ENCODE peak calls at places on chromosomes 2 and 18, in eight cellular contexts. F is kidney epithelial cell, J is DND-41, Q is hepatocyte, C is fibroblast of lung, R is fibroblast of the aortic adventitia, H is left lung, S is tibial artery. N is an unnamed sample.

GRCh38 chr2:121489284-121489683 is 41.4 kb upstream of the RNU4ATAC start:
- DNase-seq in J (no peak), R (no peak), H (no peak), F (no peak), S (no peak), C (peak), Q (no peak), N (no peak)

GRCh38 chr2:63023444-63023843 is 27.2 kb upstream of the OTX1 start:
- DNase-seq in C (peak), R (peak), Q (peak), J (peak), H (no peak), F (no peak), S (no peak), N (no peak)

GRCh38 chr2:24855022-24855622 is 61.9 kb downstream of the CENPO start:
- DNase-seq in R (no peak), S (no peak), J (no peak), C (no peak), H (no peak), F (no peak), Q (no peak), N (no peak)

GRCh38 chr18:62976227-62976626 is 260.9 kb downstream of the PHLPP1 start:
- DNase-seq in Q (no peak), S (no peak), R (no peak), F (no peak), C (no peak), H (no peak), J (no peak), N (no peak)

GRCh38 chr18:31498450-31499156 is 626 bp downstream of the DSG2 start:
- DNase-seq in S (no peak), R (no peak), J (no peak), F (no peak), C (no peak), Q (no peak), H (peak), N (no peak)

GRCh38 chr2:8676191-8676914 is 5.5 kb upstream of the ID2 start:
- DNase-seq in S (peak), F (no peak), J (no peak), Q (peak), R (peak), H (peak), C (peak), N (peak)

GRCh38 chr2:240988146-240988545 is 10.3 kb upstream of the SNED1 start:
- DNase-seq in C (peak), S (peak), Q (no peak), H (peak), R (peak), F (no peak), J (no peak), N (no peak)

GRCh38 chr2:144341538-144341937 is 178.4 kb downstream of the ZEB2 start:
- DNase-seq in S (no peak), F (no peak), H (no peak), C (no peak), R (no peak), J (no peak), Q (no peak), N (no peak)

GRCh38 chr2:2665834-2666133 is 334.7 kb upstream of the MYT1L start:
- DNase-seq in H (no peak), Q (no peak), C (no peak), J (no peak), R (no peak), S (no peak), F (no peak), N (no peak)

GRCh38 chr2:134014196-134014960 is 239.5 kb upstream of the MGAT5 start:
- DNase-seq in C (peak), J (no peak), R (no peak), F (no peak), Q (no peak), H (no peak), S (no peak), N (no peak)

GRCh38 chr2:50398101-50398500 is 633.8 kb downstream of the NRXN1 start:
- DNase-seq in R (no peak), F (no peak), S (no peak), Q (no peak), C (no peak), J (no peak), H (no peak), N (no peak)

GRCh38 chr18:7754258-7754657 is 187.1 kb downstream of the PTPRM start:
- DNase-seq in Q (no peak), S (no peak), F (no peak), H (no peak), C (no peak), R (no peak), J (no peak), N (no peak)

GRCh38 chr2:204177977-204178522 is 241.5 kb downstream of the ICOS start:
- DNase-seq in F (no peak), R (peak), Q (peak), S (peak), C (peak), H (no peak), J (peak), N (peak)

GRCh38 chr2:203225423-203226039 is 13.3 kb upstream of the CYP20A1 start:
- DNase-seq in F (no peak), H (no peak), J (peak), Q (peak), C (peak), S (no peak), R (peak), N (no peak)

GRCh38 chr2:30022444-30023071 is 101.2 kb upstream of the ALK start:
- DNase-seq in Q (no peak), C (no peak), J (no peak), S (no peak), F (no peak), H (no peak), R (no peak), N (no peak)

GRCh38 chr18:42514522-42514921 is 559.5 kb downstream of the PIK3C3 start:
- DNase-seq in Q (no peak), J (no peak), C (no peak), R (peak), S (no peak), H (no peak), F (peak), N (no peak)

GRCh38 chr2:112803691-112804521 is 19.6 kb upstream of the IL1A start:
- DNase-seq in H (no peak), C (peak), R (peak), Q (peak), J (no peak), F (no peak), S (no peak), N (no peak)

GRCh38 chr18:21914739-21915319 is 174.2 kb downstream of the MIB1 start:
- DNase-seq in Q (peak), J (no peak), F (no peak), C (peak), R (peak), S (no peak), H (no peak), N (no peak)

DNA sequence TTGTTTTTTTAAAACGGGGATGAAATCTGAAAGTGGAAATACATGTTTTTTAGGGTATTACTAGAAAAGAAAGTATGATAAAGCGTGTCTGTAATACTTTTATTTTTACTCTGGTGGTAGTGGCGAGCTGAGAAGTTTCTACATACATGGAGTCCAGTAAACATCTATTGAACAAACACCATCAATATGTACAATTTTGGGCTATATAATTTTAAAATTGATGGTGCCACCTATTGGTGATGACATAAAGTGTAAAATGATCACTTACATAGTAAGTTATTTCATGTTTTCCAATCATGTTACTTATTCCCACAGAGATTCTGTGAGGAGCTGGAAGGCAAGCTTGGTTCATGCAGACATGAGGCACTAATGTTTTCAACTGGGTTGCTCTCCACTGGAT is 31.5 kb upstream of the NFE2L2 start:
- DNase-seq in C (peak), R (peak), H (no peak), S (no peak), J (no peak), F (no peak), Q (no peak), N (no peak)
- TF ChIP-seq CTCF in C (no peak), R (peak), H (peak), S (peak), J (peak), F (peak), Q (peak), N (peak)

GRCh38 chr2:234724850-234725249 is 227.0 kb upstream of the SH3BP4 start:
- DNase-seq in R (no peak), H (no peak), C (no peak), Q (no peak), S (no peak), J (no peak), F (no peak), N (no peak)

GRCh38 chr2:234722176-234722575 is 225.3 kb upstream of the ARL4C start:
- DNase-seq in C (no peak), Q (no peak), R (peak), F (no peak), H (no peak), S (no peak), J (no peak), N (no peak)

GRCh38 chr2:234725528-234726264 is 226.1 kb upstream of the SH3BP4 start:
- DNase-seq in Q (no peak), R (peak), J (no peak), H (no peak), C (no peak), S (no peak), F (no peak), N (no peak)

DNA sequence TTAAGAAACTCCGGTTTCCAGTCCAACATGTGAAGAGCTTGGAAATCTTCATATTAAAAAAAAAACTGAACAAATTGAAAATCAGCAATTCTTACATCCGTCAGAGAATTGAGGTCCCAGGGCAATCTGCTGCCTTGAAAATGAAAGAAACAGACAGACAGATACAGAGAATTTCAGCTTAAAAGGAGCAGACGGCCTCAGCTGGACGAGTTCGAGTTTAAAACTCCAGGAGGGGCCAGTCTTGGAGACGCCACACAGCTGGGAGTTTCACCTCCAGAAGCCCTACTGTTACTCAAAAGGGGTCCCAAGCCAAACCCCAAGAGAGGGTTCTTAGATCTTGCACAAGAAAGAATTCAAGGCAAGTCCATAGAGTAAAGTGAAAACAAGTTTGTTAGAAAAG is 226.5 kb upstream of the ARL4C start:
- DNase-seq in Q (no peak), C (no peak), R (no peak), J (no peak), F (no peak), H (no peak), S (no peak), N (no peak)
- H3K4me3 ChIP-seq in Q (no peak), C (no peak), R (no peak), J (no peak), F (no peak), H (no peak), S (no peak), N (no peak)

GRCh38 chr2:38465789-38466127 is 88.7 kb upstream of the ATL2 start:
- DNase-seq in Q (peak), F (no peak), H (no peak), C (peak), S (no peak), J (peak), R (no peak), N (no peak)
- TF ChIP-seq CTCF in Q (peak), F (peak), H (peak), C (peak), S (no peak), J (peak), R (peak), N (no peak)

GRCh38 chr2:169735623-169736022 is 2.0 kb downstream of the KLHL23 start:
- DNase-seq in J (no peak), S (no peak), Q (no peak), H (no peak), C (no peak), F (no peak), R (no peak), N (no peak)
- H3K4me3 ChIP-seq in J (peak), S (no peak), Q (no peak), H (no peak), C (no peak), F (no peak), R (no peak), N (peak)

GRCh38 chr2:52632543-52632942 is 1135.1 kb upstream of the CHAC2 start:
- DNase-seq in F (no peak), S (no peak), Q (no peak), J (no peak), H (no peak), C (no peak), R (no peak), N (no peak)
- TF ChIP-seq CTCF in F (no peak), S (no peak), Q (no peak), J (no peak), H (no peak), C (no peak), R (no peak), N (no peak)

DNA sequence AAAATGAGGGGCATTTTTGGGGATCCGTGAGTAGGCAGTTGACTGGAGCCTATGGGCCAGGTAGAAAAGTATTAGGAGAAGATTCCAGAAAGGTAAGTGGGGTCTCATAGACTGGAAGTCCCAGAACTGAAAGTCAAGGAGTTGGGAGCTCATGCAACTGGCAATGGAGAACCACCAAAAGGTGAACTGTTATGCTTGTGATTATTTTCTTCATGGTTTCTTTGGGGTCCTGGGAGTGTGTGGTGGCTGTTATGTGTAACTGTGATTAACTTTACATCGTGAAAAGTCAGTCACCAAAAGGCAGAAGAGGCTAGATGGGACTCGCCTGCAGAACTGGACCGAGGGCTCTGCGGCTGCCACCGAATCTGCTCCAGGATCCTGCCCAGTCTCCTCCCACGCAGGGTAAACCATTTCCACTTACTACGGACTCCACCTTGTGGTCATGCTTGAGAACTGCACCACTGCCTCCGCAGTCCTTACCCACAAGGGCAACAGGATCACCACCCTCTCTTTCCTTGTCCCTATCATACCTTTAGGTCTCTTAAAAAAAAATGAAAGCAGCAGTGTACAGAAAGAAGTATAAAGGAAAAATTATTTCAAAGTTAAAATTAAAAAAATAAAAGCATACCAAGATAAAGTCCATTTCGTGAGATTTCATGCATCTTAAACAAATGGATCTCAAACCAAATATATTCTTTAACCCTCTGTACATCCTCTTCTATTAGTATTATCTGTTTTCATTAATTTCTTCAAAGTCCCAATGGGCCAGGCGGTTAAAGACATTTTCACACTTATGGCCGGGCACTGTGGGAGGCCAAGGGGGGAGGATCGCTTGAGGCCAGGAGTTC is 15.6 kb upstream of the CEP68 start:
- DNase-seq in S (peak), H (peak), J (peak), R (peak), Q (peak), C (peak), F (no peak), N (peak)
- H3K4me3 ChIP-seq in S (peak), H (no peak), J (peak), R (peak), Q (no peak), C (peak), F (no peak), N (peak)

DNA sequence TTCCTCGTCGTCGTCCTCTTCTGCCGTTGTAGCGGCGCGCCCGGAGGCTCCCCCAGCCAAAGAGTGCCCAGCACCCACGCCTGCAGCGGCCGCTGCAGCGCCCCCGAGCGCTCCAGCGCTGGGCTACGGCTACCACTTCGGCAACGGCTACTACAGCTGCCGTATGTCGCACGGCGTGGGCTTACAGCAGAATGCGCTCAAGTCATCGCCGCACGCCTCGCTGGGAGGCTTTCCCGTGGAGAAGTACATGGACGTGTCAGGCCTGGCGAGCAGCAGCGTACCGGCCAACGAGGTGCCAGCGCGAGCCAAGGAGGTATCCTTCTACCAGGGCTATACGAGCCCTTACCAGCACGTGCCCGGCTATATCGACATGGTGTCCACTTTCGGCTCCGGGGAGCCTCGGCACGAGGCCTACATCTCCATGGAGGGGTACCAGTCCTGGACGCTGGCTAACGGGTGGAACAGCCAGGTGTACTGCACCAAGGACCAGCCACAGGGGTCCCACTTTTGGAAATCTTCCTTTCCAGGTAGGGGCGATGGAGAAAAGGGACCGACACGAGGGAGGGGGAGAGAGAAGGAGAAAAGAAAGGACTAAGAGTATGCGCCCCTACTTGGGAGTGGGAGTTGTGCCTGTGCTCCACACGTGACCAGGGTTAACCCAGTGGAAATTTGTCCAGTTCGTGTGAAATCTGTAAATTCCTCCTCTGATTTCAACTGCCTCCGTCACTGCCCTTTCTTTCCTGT is 796 bp downstream of the HOXD13 start:
- DNase-seq in F (no peak), S (no peak), J (peak), R (no peak), C (no peak), H (no peak), Q (peak), N (no peak)
- TF ChIP-seq CTCF in F (peak), S (no peak), J (peak), R (no peak), C (no peak), H (no peak), Q (no peak), N (no peak)

GRCh38 chr2:9800975-9801723 is 42.1 kb upstream of the TAF1B start:
- DNase-seq in Q (no peak), R (peak), H (peak), C (peak), J (no peak), F (no peak), S (no peak), N (peak)

GRCh38 chr2:9797681-9798556 is 45.4 kb upstream of the TAF1B start:
- DNase-seq in F (no peak), R (no peak), S (no peak), C (no peak), H (no peak), J (no peak), Q (peak), N (no peak)

GRCh38 chr2:9799011-9799596 is 44.2 kb upstream of the TAF1B start:
- DNase-seq in C (no peak), H (no peak), Q (no peak), R (no peak), J (no peak), S (no peak), F (no peak), N (no peak)

GRCh38 chr2:9800639-9800974 is 42.7 kb upstream of the TAF1B start:
- DNase-seq in C (no peak), S (no peak), R (no peak), H (no peak), F (no peak), Q (no peak), J (no peak), N (no peak)

GRCh38 chr2:9799729-9800632 is 43.3 kb upstream of the TAF1B start:
- DNase-seq in H (peak), J (peak), F (no peak), R (peak), C (peak), S (peak), Q (peak), N (peak)
- H3K4me3 ChIP-seq in H (no peak), J (no peak), F (no peak), R (no peak), C (no peak), S (no peak), Q (no peak), N (no peak)

DNA sequence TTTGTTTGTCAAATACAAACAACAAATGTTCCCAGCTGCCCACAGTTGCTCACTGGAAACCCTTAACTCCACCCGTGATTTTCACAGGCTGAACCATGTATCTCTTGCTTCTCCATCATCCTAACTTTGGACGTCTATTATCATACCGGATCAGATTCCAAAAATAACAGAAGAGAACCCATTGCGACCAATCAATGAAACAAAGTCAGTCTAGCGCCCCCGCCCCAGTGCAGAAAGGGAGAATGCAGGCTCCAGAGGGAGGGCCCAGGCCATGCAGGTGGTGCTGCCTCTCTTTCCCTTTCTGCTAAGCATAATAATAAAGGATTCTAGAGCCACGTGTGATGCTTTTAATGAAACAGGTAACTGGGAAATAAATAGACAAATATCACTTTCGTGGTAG is 24.1 kb downstream of the COLEC12 start:
- DNase-seq in J (no peak), Q (no peak), H (no peak), F (no peak), C (no peak), R (no peak), S (no peak), N (no peak)
- TF ChIP-seq CTCF in J (no peak), Q (no peak), H (no peak), F (no peak), C (no peak), R (peak), S (no peak), N (no peak)

N was measured in right atrium auricular region.